ENCODE peak calls at places on chromosomes 16 and 17, in eight cellular contexts. D, Q, W, P, V, I, C and O are unnamed samples.

GRCh38 chr16:10760863-10761262 is 17.2 kb downstream of the NUBP1 start:
- DNase-seq in D (no peak), Q (no peak), W (no peak), P (no peak), V (no peak), I (no peak), C (no peak), O (no peak)

GRCh38 chr16:11155284-11155806 is 100.7 kb downstream of the SOCS1 start:
- DNase-seq in D (no peak), Q (no peak), W (no peak), P (peak), V (no peak), I (no peak), C (no peak), O (no peak)

GRCh38 chr16:56163089-56163488 is 28.2 kb upstream of the GNAO1 start:
- DNase-seq in D (peak), Q (no peak), W (no peak), P (no peak), V (no peak), I (no peak), C (no peak), O (no peak)

GRCh38 chr16:17305694-17306093 is 165.1 kb downstream of the XYLT1 start:
- DNase-seq in D (no peak), Q (no peak), W (no peak), P (no peak), V (peak), I (no peak), C (no peak), O (peak)

GRCh38 chr16:86931410-86931941 is 353.1 kb downstream of the FOXL1 start:
- DNase-seq in D (peak), Q (no peak), W (no peak), P (peak), V (no peak), I (no peak), C (no peak), O (no peak)

GRCh38 chr16:4136229-4136813 is 20.1 kb upstream of the ADCY9 start:
- DNase-seq in D (no peak), Q (no peak), W (no peak), P (no peak), V (no peak), I (no peak), C (no peak), O (no peak)

GRCh38 chr17:66506641-66507040 is 204.2 kb downstream of the PRKCA start:
- DNase-seq in D (no peak), Q (no peak), W (no peak), P (no peak), V (no peak), I (no peak), C (no peak), O (no peak)

GRCh38 chr16:77951788-77952187 is 70.6 kb upstream of the CLEC3A start:
- DNase-seq in D (peak), Q (no peak), W (no peak), P (no peak), V (peak), I (no peak), C (no peak), O (peak)

GRCh38 chr16:82646504-82646903 is 19.7 kb downstream of the CDH13 start:
- DNase-seq in D (no peak), Q (no peak), W (no peak), P (no peak), V (no peak), I (no peak), C (no peak), O (no peak)

GRCh38 chr16:80994451-80994850 is 12.2 kb downstream of the CMC2 start:
- DNase-seq in D (no peak), Q (no peak), W (no peak), P (no peak), V (no peak), I (no peak), C (no peak), O (no peak)

DNA sequence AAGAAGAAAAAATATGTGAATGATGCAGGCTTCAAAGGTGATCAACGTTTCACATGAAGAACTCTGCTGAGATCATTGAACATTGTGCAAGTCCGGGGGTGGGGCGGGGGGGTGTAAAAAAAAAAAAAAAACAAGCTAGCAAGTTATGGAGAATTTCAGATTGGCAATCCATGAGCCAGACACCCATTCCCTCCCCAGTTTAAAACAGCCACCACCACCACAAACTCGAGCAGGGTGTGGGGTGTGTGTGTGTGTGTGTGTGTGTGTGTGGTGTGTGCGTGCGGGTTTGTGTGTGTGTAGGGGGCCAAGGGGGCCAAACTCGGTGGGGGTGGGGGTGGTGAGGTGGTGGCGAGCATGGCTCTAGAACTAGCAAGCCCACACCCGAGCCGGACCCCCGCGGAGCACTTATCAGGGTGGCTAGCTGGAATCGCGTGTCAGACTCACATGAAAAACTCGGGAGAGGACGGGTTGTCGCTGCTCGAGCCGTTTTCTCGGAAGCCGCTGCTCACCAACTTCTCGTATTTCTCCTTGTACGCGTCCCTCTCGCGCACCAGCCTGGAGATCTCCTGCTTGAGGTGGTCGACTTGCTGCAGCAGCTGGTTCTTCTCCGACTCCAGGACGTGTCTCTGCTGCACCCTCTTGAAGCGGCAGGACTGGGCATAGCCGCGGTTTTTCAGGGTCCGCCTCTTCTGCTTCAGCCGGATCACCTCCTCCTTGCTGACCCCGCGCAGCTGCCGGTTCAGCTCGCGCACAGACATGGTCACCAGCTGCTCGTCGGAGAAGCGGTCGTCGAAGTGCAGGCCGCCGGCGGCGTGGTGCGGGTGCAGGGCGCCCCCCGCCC is 2.0 kb downstream of the MAF start:
- DNase-seq in D (peak), Q (peak), W (no peak), P (no peak), V (peak), I (peak), C (peak), O (no peak)
- TF ChIP-seq CTCF in D (no peak), Q (peak), W (no peak), P (no peak), V (no peak), I (no peak), C (no peak), O (no peak)

DNA sequence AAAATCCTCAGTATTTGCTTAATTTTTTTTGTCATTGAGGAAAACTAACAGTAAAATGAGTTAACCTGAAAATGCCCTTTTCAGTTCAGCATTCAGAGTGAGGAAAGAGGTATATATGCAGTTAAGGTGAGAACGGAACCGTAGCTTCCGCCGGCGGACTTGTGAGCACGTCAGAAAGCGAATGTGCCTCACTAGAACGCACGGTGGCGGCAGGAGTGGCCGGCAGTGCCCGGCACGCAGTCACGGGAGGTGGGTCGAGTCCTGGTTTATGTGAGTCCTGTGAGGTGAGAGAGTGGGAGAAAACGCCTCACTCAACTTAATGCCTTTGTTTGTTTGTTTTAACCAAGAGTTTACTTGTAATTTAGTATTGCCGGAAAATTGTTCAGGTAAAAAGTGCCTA is 6.1 kb downstream of the SEC14L1 start:
- DNase-seq in D (no peak), Q (no peak), W (no peak), P (no peak), V (no peak), I (no peak), C (no peak), O (no peak)
- TF ChIP-seq CTCF in D (no peak), Q (no peak), W (no peak), P (no peak), V (no peak), I (no peak), C (no peak), O (peak)

GRCh38 chr16:28927815-28928214 is 2.8 kb upstream of the RABEP2 start:
- DNase-seq in D (peak), Q (no peak), W (no peak), P (no peak), V (no peak), I (no peak), C (no peak), O (no peak)
- TF ChIP-seq CTCF in D (no peak), Q (no peak), W (no peak), P (no peak), V (no peak), I (no peak), C (no peak), O (no peak)

GRCh38 chr16:88780100-88781062 is 4.6 kb downstream of the PIEZO1 start:
- DNase-seq in D (no peak), Q (no peak), W (no peak), P (no peak), V (no peak), I (no peak), C (peak), O (peak)

GRCh38 chr16:88779406-88780099 is 5.5 kb downstream of the PIEZO1 start:
- DNase-seq in D (no peak), Q (no peak), W (no peak), P (no peak), V (no peak), I (no peak), C (peak), O (no peak)

GRCh38 chr16:88775825-88776224 is 9.2 kb downstream of the PIEZO1 start:
- DNase-seq in D (no peak), Q (no peak), W (no peak), P (no peak), V (no peak), I (no peak), C (no peak), O (no peak)

GRCh38 chr16:88777801-88778415 is 7.1 kb downstream of the PIEZO1 start:
- DNase-seq in D (no peak), Q (no peak), W (no peak), P (no peak), V (no peak), I (no peak), C (peak), O (no peak)

DNA sequence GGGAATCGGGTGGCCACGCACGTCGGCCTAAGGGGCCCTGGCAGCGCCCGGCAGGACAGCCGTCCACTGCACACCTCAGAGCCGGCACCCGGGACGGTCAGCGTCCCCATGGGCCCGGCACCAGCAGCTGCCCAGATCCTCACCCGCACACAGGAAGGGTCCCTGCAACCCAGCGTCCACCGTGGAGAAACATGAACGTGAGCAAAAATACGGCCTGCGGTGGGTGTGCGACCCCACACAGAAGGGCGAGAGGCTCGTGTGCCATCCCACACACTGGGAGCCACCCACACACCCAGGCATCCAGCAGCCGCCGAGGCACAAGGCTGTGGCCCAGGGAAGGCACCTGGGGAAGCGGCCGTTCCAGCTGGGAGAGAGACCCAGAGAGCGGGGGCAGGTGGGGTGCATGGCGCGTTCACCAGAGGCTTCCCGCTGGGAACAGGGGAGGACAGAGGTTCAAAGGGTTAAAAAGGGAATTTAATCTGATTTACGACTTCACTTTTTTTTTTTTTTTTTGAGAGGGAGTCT is 6.4 kb downstream of the PIEZO1 start:
- DNase-seq in D (no peak), Q (no peak), W (no peak), P (no peak), V (no peak), I (no peak), C (no peak), O (no peak)
- TF ChIP-seq CTCF in D (no peak), Q (no peak), W (no peak), P (no peak), V (no peak), I (no peak), C (no peak), O (no peak)

GRCh38 chr16:15483857-15484256 is 49.5 kb downstream of the BMERB1 start:
- DNase-seq in D (no peak), Q (no peak), W (no peak), P (no peak), V (no peak), I (no peak), C (no peak), O (no peak)

GRCh38 chr16:15484662-15485061 is 50.3 kb downstream of the BMERB1 start:
- DNase-seq in D (no peak), Q (no peak), W (no peak), P (no peak), V (no peak), I (no peak), C (no peak), O (no peak)

GRCh38 chr16:15482748-15483118 is 48.3 kb downstream of the BMERB1 start:
- DNase-seq in D (no peak), Q (no peak), W (no peak), P (no peak), V (no peak), I (no peak), C (no peak), O (no peak)

GRCh38 chr16:15485175-15485574 is 50.8 kb downstream of the BMERB1 start:
- DNase-seq in D (no peak), Q (no peak), W (peak), P (no peak), V (no peak), I (no peak), C (no peak), O (no peak)

GRCh38 chr16:15482068-15482747 is 47.8 kb downstream of the BMERB1 start:
- DNase-seq in D (no peak), Q (no peak), W (no peak), P (peak), V (no peak), I (no peak), C (peak), O (no peak)
- TF ChIP-seq CTCF in D (peak), Q (no peak), W (no peak), P (peak), V (no peak), I (no peak), C (no peak), O (no peak)

DNA sequence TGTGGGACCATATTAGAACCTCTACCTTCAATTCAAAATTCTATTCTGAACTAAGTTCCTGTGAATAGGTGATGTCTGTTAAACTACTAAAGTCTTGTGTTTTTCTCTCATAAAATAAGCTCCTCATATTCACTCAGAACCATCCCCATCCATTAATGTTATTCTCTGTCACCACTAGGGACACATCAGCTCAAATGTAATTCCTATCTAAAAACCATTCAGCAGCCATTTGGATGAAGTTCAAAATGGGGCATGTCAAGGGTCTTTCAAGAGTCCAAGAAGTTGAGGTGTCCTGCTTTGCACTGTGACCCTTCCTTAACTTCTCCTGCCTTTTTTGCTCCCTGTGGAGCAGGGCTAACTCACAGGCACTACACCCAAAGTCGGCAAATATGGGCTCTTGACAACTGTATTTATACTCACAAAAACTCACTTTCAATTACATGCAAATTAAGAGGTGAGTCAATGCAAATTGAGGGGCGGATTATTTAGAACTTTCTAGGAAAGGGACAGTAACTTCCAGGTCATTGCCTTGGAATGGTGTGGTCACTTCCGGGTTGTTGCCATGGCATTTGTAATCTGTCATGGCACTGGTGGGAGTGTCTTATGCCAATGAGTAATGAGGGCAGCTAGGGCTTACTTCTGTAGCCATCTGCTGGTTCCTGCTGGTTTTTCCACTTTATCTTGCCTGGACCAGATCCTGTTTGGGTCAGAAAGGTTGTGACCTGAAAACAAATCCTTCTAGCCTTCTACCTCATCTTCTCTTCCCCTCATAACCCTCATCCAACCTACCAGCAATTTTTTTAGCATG is 128.2 kb upstream of the COX10 start:
- DNase-seq in D (no peak), Q (no peak), W (no peak), P (no peak), V (no peak), I (no peak), C (no peak), O (no peak)
- TF ChIP-seq CTCF in D (no peak), Q (no peak), W (no peak), P (no peak), V (no peak), I (no peak), C (no peak), O (no peak)

GRCh38 chr16:73057369-73058210 is 9.7 kb upstream of the ZFHX3 start:
- DNase-seq in D (peak), Q (no peak), W (no peak), P (no peak), V (peak), I (no peak), C (peak), O (peak)
- TF ChIP-seq CTCF in D (peak), Q (peak), W (no peak), P (peak), V (peak), I (no peak), C (no peak), O (peak)

DNA sequence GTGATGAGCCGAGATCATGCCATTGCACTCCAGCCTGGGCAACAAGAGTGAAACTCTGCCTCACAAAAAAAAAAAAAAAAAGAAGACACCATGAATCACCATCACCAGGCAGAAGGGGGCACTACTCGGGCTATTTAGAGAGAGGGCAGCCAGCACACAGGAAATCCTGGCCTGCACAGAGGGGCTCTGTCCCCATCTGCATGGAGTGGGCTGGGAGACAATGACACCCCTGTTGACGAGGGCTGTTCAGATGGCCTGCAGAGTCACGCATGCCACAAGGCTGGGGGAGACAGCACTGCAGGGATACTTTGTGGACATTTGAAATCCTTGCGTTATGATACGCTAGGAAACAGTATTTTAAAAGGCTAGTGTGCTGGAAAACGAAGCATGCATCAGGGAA is 48.3 kb downstream of the CUEDC1 start:
- DNase-seq in D (peak), Q (peak), W (no peak), P (no peak), V (no peak), I (no peak), C (no peak), O (no peak)
- TF ChIP-seq CTCF in D (peak), Q (no peak), W (no peak), P (peak), V (no peak), I (no peak), C (no peak), O (no peak)